ENCODE peak calls at places on chromosomes 2 and 18, in five cellular contexts. O, W, E, Z and Y are unnamed samples.
A peak's percentile ranks its signal among the peaks of the same experiment; 100 is the strongest.

GRCh38 chr2:100418563-100418962 is 1.1 kb upstream of the CHST10 start:
- DNase-seq in O (no peak), W (no peak), E (no peak), Z (peak; percentile 42), Y (no peak)

GRCh38 chr2:64105676-64106461 is 38.4 kb downstream of the PELI1 start:
- DNase-seq in O (no peak), W (no peak), E (no peak), Z (no peak), Y (no peak)

GRCh38 chr2:238813109-238813508 is 34.8 kb upstream of the TWIST2 start:
- DNase-seq in O (no peak), W (no peak), E (no peak), Z (no peak), Y (no peak)

GRCh38 chr18:51110073-51110797 is 80.2 kb downstream of the SMAD4 start:
- DNase-seq in O (peak; percentile 70), W (peak; percentile 42), E (peak; percentile 59), Z (peak; percentile 22), Y (peak; percentile 25)

GRCh38 chr2:96962567-96963203 is 23.7 kb downstream of the FAM178B start:
- DNase-seq in O (no peak), W (no peak), E (no peak), Z (no peak), Y (no peak)

GRCh38 chr2:69381337-69381737 is 5.7 kb downstream of the GFPT1 start:
- DNase-seq in O (peak; percentile 50), W (no peak), E (peak; percentile 55), Z (peak; percentile 65), Y (no peak)

GRCh38 chr18:48345596-48345995 is 63.6 kb downstream of the ZBTB7C start:
- DNase-seq in O (peak; percentile 51), W (no peak), E (no peak), Z (peak; percentile 26), Y (no peak)

GRCh38 chr2:31736695-31737454 is 156.1 kb upstream of the SRD5A2 start:
- DNase-seq in O (no peak), W (no peak), E (no peak), Z (no peak), Y (no peak)

GRCh38 chr2:170191166-170191872 is 13.4 kb downstream of the MYO3B start:
- DNase-seq in O (no peak), W (no peak), E (no peak), Z (no peak), Y (peak; percentile 48)

GRCh38 chr18:21056545-21056944 is 55.1 kb downstream of the ROCK1 start:
- DNase-seq in O (no peak), W (no peak), E (no peak), Z (no peak), Y (peak; percentile 87)

GRCh38 chr2:209984291-209984690 is 18.1 kb upstream of the RPE start:
- DNase-seq in O (no peak), W (no peak), E (no peak), Z (no peak), Y (no peak)

GRCh38 chr2:67917332-67918054 is 145.3 kb downstream of the C1D start:
- DNase-seq in O (peak; percentile 95), W (no peak), E (peak; percentile 56), Z (peak; percentile 97), Y (peak; percentile 86)

GRCh38 chr2:78541451-78542267 is 483.8 kb upstream of the REG3G start:
- DNase-seq in O (no peak), W (no peak), E (no peak), Z (peak; percentile 47), Y (no peak)

GRCh38 chr2:239533917-239534316 is 133.1 kb upstream of the HDAC4 start:
- DNase-seq in O (peak; percentile 56), W (no peak), E (no peak), Z (no peak), Y (no peak)

GRCh38 chr2:111918383-111918806 is 20.0 kb downstream of the MERTK start:
- DNase-seq in O (peak; percentile 75), W (no peak), E (no peak), Z (peak; percentile 51), Y (no peak)

GRCh38 chr2:146597291-146597690 is 1247.5 kb upstream of the ACVR2A start:
- DNase-seq in O (no peak), W (no peak), E (no peak), Z (peak; percentile 52), Y (peak; percentile 36)

GRCh38 chr18:33839452-33840225 is 261.6 kb downstream of the ASXL3 start:
- DNase-seq in O (peak; percentile 46), W (no peak), E (no peak), Z (peak; percentile 43), Y (peak; percentile 39)

DNA sequence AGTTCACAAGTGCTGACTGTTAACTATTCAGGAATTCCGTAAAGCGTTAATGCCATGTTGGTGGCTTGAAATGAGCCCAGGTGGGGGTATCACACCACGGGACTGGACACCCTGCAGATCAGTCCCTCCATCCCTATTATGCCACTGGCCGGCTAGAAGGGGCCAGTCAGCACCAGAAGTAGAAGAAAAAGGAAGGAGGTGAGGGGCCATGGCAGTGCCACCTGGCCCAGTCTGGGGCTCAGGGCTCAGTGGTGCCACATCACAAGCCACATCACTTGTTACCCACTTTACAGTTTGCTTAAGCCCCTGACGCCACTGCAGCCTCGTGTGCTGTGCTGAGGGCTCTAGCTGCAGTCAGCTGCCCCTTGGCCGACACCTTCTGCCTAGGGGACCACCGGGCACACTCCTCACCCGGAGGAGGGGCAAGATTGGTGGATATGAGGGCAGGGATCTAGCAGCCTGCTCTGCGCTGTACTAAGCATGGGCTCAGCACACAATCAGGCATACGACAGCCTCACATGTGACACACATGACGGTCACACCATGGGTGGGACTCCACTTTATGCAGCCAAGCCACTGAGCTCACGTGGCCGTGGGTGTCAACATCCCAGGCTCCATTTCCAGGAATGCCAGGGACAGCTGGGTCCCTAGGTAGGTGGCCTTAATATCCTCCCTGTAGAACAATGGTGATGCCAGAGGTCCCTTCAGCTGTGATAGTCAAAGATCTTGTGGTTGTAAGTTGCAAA is 3.6 kb downstream of the LIMS2 start:
- DNase-seq in O (no peak), W (no peak), E (no peak), Z (no peak), Y (no peak)
- H3K27ac ChIP-seq in O (no peak overlapping the region), W (no peak overlapping the region), E (no peak overlapping the region), Z (no peak overlapping the region), Y (no peak overlapping the region)

GRCh38 chr2:85761512-85761944 is 7.7 kb downstream of the ATOH8 start:
- DNase-seq in O (no peak), W (no peak), E (no peak), Z (no peak), Y (no peak)
- H3K27ac ChIP-seq in O (no peak overlapping the region), W (no peak overlapping the region), E (no peak overlapping the region), Z (no peak overlapping the region), Y (no peak overlapping the region)

DNA sequence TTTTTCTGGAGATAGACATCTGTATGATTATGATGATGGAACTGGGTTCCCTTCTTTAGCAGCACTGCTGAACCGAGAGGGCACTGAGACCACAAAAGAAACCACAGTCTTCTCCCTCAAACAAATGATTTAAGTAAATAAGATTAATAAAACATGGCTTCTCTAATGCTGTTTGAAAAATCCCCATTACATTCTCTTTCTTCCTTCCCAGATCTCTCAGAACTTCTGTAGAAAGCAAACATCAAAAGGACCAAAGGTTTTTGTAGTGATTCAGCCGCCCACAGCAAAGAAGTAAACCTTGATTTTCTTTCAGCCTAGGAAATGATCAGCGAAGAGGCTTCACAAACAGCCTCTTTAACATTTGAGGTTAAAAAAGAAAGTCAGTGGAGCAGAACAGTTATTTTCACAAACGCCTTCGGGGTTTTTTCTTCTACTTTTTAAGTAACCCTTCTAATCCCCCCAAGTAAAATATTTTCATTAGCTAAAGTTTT is 89.4 kb downstream of the UPP2 start:
- DNase-seq in O (peak; percentile 10), W (no peak), E (no peak), Z (no peak), Y (no peak)
- H3K27ac ChIP-seq in O (no peak overlapping the region), W (no peak overlapping the region), E (peak overlapping the region; percentile 9), Z (no peak overlapping the region), Y (no peak overlapping the region)

GRCh38 chr2:38439807-38440300 is 62.8 kb upstream of the ATL2 start:
- DNase-seq in O (no peak), W (no peak), E (no peak), Z (no peak), Y (peak; percentile 32)

GRCh38 chr2:38441346-38441745 is 64.3 kb upstream of the ATL2 start:
- DNase-seq in O (no peak), W (no peak), E (no peak), Z (no peak), Y (no peak)

GRCh38 chr2:38440655-38441054 is 63.6 kb upstream of the ATL2 start:
- DNase-seq in O (no peak), W (no peak), E (no peak), Z (no peak), Y (no peak)

GRCh38 chr2:38444247-38444646 is 67.2 kb upstream of the ATL2 start:
- DNase-seq in O (peak; percentile 50), W (no peak), E (no peak), Z (peak; percentile 62), Y (peak; percentile 85)

DNA sequence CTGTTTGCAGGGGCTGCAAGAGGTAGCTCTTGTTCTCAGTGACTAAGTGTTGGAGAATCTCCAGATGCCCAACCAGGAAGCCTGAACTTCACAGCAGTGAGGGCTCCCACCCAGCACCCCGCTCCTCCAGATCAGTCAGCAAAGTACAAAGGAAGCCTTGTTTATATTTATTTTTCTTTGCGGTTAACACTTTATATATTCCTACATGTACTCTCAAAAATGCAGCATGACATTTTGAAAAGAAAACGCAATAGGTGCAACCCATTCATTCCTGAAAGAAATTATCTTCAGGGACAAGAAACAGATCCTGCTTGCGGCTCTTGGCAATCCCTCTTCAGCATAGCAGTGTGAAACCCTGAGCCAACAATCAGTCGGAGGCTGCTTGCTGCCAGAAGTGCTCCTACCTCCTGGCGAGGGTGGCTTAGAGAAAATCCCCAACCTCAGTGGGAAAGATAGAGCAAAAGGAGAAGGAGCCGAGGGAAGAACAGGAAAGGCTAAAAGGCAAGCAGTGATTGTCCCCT is 66.0 kb upstream of the ATL2 start:
- DNase-seq in O (peak; percentile 38), W (no peak), E (peak; percentile 79), Z (no peak), Y (peak; percentile 86)
- H3K27ac ChIP-seq in O (no peak overlapping the region), W (no peak overlapping the region), E (no peak overlapping the region), Z (no peak overlapping the region), Y (peak overlapping the region; percentile 93)

GRCh38 chr2:20614201-20615045 is 36.5 kb downstream of the HS1BP3 start:
- DNase-seq in O (no peak), W (no peak), E (no peak), Z (peak; percentile 35), Y (no peak)
- H3K27ac ChIP-seq in O (no peak overlapping the region), W (peak overlapping the region; percentile 96), E (no peak overlapping the region), Z (no peak overlapping the region), Y (no peak overlapping the region)

DNA sequence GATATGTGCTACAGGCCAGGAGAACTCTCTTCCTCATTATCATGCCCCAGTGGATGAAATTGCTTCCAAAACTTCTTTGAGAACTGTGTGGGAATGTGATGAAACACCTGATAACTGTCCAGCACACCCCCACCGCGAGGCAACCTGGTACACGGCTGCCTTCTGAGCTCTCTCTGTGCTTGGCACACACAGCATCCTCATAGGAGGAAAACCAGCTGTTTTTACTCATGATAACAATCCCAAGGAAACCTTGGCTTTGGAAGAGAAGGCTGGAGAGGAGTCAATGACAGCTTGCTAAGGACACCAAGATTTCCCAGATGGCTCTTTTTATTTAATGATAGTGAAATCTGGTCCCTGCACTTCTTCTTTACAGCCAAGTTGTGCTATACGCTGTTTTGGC is 232.5 kb upstream of the FN1 start:
- DNase-seq in O (no peak), W (no peak), E (no peak), Z (no peak), Y (no peak)
- H3K27ac ChIP-seq in O (no peak overlapping the region), W (no peak overlapping the region), E (no peak overlapping the region), Z (no peak overlapping the region), Y (no peak overlapping the region)

GRCh38 chr18:68557183-68557582 is 157.7 kb downstream of the TMX3 start:
- DNase-seq in O (no peak), W (no peak), E (no peak), Z (no peak), Y (no peak)
- H3K27ac ChIP-seq in O (no peak overlapping the region), W (no peak overlapping the region), E (no peak overlapping the region), Z (no peak overlapping the region), Y (no peak overlapping the region)

GRCh38 chr2:219219113-219219696 is 447 bp upstream of the ABCB6 start:
- DNase-seq in O (no peak), W (no peak), E (no peak), Z (no peak), Y (no peak)
- H3K27ac ChIP-seq in O (peak overlapping the region; percentile 91), W (peak overlapping the region; percentile 90), E (peak overlapping the region; percentile 65), Z (peak overlapping the region; percentile 77), Y (no peak overlapping the region)